ENCODE peak calls at places on chromosomes 7 and 10, in nine cellular contexts. N is mammary epithelial cell, M is fibroblast of lung, F is HCT116, R is PC-3, G is GM23248, W is neural progenitor cell, P is hepatocyte, H is MM.1S. Q is an unnamed sample.

GRCh38 chr10:527416-527815 is 162.1 kb downstream of the DIP2C start:
- DNase-seq in H (no peak), N (no peak), P (no peak), W (no peak), F (no peak), G (no peak), R (no peak), M (peak; percentile 70), Q (no peak)

GRCh38 chr10:21315321-21316220 is 209.9 kb downstream of the SKIDA1 start:
- DNase-seq in M (peak; percentile 92), F (no peak), H (no peak), R (no peak), P (peak; percentile 68), G (peak; percentile 82), W (peak; percentile 85), N (peak; percentile 85), Q (peak; percentile 75)

GRCh38 chr10:35225204-35225603 is 98.6 kb downstream of the CREM start:
- DNase-seq in M (no peak), W (no peak), R (peak; percentile 60), N (no peak), G (no peak), F (no peak), P (no peak), H (no peak), Q (no peak)

GRCh38 chr10:32055478-32056135 is 618 bp downstream of the KIF5B start:
- DNase-seq in G (peak; percentile 74), W (peak; percentile 80), M (peak; percentile 63), F (no peak), N (peak; percentile 63), P (peak; percentile 89), R (peak; percentile 30), H (peak; percentile 55), Q (peak; percentile 67)

GRCh38 chr7:82172017-82172416 is 271.6 kb downstream of the CACNA2D1 start:
- DNase-seq in R (peak; percentile 32), M (peak; percentile 25), N (no peak), W (no peak), P (no peak), G (no peak), H (no peak), F (no peak), Q (no peak)

GRCh38 chr10:29607576-29607975 is 27.2 kb downstream of the SVIL start:
- DNase-seq in N (peak; percentile 60), M (no peak), H (no peak), W (no peak), F (no peak), P (no peak), R (no peak), G (no peak), Q (no peak)

GRCh38 chr7:39592586-39592985 is 26.4 kb downstream of the YAE1 start:
- DNase-seq in N (peak; percentile 69), R (peak; percentile 46), G (peak; percentile 88), H (no peak), P (no peak), W (no peak), M (peak; percentile 73), F (no peak), Q (no peak)

GRCh38 chr10:132957131-132957530 is 14.8 kb upstream of the CFAP46 start:
- DNase-seq in P (no peak), W (no peak), F (no peak), M (no peak), H (no peak), N (no peak), R (no peak), G (no peak), Q (no peak)

GRCh38 chr10:104300736-104301292 is 31.8 kb downstream of the GSTO2 start:
- DNase-seq in W (no peak), F (no peak), H (peak; percentile 86), M (peak; percentile 97), N (peak; percentile 95), P (peak; percentile 67), G (peak; percentile 100), R (peak; percentile 79), Q (no peak)

GRCh38 chr10:3879073-3879472 is 94.1 kb upstream of the KLF6 start:
- DNase-seq in M (no peak), H (no peak), P (no peak), N (no peak), W (no peak), R (no peak), F (no peak), G (no peak), Q (no peak)

GRCh38 chr10:51145388-51145787 is 71.1 kb downstream of the PRKG1 start:
- DNase-seq in G (no peak), F (no peak), N (no peak), H (no peak), W (no peak), P (no peak), R (no peak), M (no peak), Q (no peak)

GRCh38 chr10:51498424-51498823 is 201.0 kb downstream of the CSTF2T start:
- DNase-seq in M (no peak), F (no peak), N (no peak), W (no peak), P (no peak), G (no peak), H (no peak), R (no peak), Q (no peak)

GRCh38 chr7:156590212-156590611 is 50.4 kb upstream of the RNF32 start:
- DNase-seq in G (no peak), H (no peak), W (no peak), R (no peak), M (no peak), N (no peak), P (no peak), F (no peak), Q (no peak)

GRCh38 chr7:156589808-156590207 is 50.8 kb upstream of the RNF32 start:
- DNase-seq in P (no peak), M (no peak), W (no peak), H (no peak), R (no peak), F (no peak), N (no peak), G (no peak), Q (no peak)

GRCh38 chr7:156585926-156586325 is 54.6 kb upstream of the RNF32 start:
- DNase-seq in R (no peak), M (no peak), H (no peak), G (no peak), N (no peak), P (no peak), W (no peak), F (no peak), Q (no peak)

GRCh38 chr7:156582591-156583123 is 57.9 kb upstream of the RNF32 start:
- DNase-seq in G (no peak), P (no peak), H (no peak), R (no peak), F (no peak), W (no peak), N (no peak), M (no peak), Q (no peak)

GRCh38 chr7:156585025-156585648 is 55.4 kb upstream of the RNF32 start:
- DNase-seq in G (no peak), M (no peak), W (peak; percentile 41), P (no peak), F (no peak), R (no peak), N (no peak), H (no peak), Q (no peak)
- H3K4me3 ChIP-seq in G (no peak overlapping the region), M (no peak overlapping the region), W (peak overlapping the region; percentile 19), P (no peak overlapping the region), F (no peak overlapping the region), R (no peak overlapping the region), N (no peak overlapping the region), H (no peak overlapping the region), Q (no peak overlapping the region)

DNA sequence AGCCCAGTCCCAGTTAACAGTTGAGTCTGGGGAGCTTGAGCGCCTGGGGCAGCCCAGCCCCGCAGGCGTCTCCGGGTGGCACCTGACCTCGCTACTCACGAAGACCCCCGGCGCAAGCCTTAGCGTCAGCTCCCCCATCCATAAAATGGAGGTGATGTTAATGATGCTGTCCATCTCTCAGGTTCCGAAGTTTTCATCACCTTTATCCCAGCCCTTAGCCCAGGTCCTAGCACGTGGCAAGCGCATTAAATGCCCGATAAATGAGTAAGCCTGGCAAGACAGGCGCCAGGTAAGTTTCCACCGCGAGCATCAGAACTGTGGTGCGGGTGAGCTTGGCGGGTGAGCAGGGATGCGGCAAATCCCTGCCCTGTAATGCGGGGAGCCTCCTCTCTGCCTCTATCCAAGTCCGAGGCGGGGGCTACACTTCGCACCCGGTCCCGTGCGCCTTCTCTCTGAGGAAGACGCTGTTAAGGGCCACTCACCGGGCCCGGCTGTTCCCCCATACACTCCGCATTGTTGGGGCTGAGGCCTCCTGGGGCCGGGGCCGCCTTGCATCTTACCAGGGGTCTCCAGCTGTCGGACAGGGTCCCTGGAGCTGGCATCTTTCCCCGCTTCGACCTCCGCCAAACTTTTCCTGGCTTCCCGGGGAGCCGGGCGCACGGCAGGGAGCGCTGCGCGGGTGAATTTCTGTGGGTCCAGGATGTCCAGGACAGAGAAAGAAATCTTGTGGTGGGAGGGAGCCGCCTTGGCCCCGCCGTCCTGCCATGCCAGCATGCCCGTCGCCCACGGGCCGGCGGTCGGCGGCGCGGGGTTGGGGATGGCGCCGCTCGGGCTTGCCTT is 445 bp downstream of the NKX1-2 start:
- DNase-seq in N (peak; percentile 62), R (peak; percentile 39), P (no peak), M (no peak), G (peak; percentile 12), F (no peak), H (no peak), W (peak; percentile 48), Q (peak; percentile 54)
- TF ChIP-seq EZH2 in N (no peak), R (no peak), P (peak; percentile 97), M (peak; percentile 93), G (peak; percentile 77), F (no peak), H (peak; percentile 70), W (peak; percentile 95), Q (no peak)

GRCh38 chr10:71397340-71398212 is 856 bp downstream of the CDH23 start:
- DNase-seq in G (no peak), F (no peak), N (no peak), P (no peak), H (no peak), M (no peak), R (no peak), W (peak; percentile 67), Q (no peak)
- H3K4me3 ChIP-seq in G (peak overlapping the region; percentile 14), F (no peak overlapping the region), N (no peak overlapping the region), P (peak overlapping the region; percentile 42), H (no peak overlapping the region), M (no peak overlapping the region), R (no peak overlapping the region), W (peak overlapping the region; percentile 66), Q (peak overlapping the region; percentile 68)

DNA sequence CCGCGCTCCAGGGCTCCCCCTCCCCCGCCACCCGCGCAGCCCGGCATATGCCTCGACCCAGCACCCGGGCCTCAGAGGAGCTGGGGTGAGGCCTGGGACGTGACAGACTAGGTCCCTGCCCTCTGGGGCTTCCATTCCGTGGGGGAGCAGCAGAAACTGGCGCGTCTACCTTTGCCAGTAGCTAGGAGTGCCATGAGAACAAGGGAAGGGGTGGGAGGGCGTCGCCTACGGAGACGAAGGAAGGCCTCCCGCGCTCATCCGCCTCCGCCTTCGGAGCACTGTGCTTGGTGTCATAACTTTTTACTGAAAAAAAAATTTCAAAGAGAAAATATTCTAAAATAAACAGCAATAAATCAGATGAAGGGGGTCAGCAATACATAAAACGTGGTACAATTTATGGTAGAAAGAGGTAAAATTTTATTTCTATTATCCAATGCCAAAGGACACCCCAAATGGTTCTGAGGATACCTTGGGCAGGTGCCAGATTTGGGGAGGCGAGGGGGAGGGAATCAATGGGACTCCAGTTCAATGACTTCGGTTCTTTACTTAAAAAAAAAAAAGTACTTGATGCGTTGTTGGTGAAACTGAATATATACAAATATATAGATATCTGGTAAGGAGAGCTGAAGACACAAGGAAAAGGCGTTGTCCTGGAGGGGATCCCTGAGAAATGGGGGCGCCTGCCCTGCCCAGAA is 35.1 kb upstream of the GRID1 start:
- DNase-seq in R (peak; percentile 7), N (no peak), M (no peak), F (no peak), H (no peak), W (peak; percentile 38), G (peak; percentile 56), P (peak; percentile 27), Q (no peak)
- TF ChIP-seq EZH2 in R (no peak), N (no peak), M (no peak), F (no peak), H (no peak), W (peak; percentile 74), G (no peak), P (no peak), Q (no peak)